ENCODE peak calls at places on chromosomes 3 and 15, in four cellular contexts. L is GM12865, H is left ventricle myocardium inferior, N is neural progenitor cell. W is an unnamed sample.

GRCh38 chr3:191425322-191425734 is 35.6 kb upstream of the PYDC2 start:
- DNase-seq in H (no peak), L (no peak), N (no peak), W (no peak)

GRCh38 chr3:31103181-31103580 is 208.7 kb upstream of the GADL1 start:
- DNase-seq in N (no peak), L (no peak), H (no peak), W (no peak)

GRCh38 chr3:128906804-128907525 is 27.5 kb downstream of the ACAD9 start:
- DNase-seq in N (no peak), L (no peak), H (no peak), W (no peak)

GRCh38 chr3:42256135-42256819 is 9.7 kb downstream of the CCK start:
- DNase-seq in N (no peak), H (no peak), L (no peak), W (no peak)

GRCh38 chr3:37937156-37937555 is 53.4 kb upstream of the VILL start:
- DNase-seq in L (no peak), N (no peak), H (no peak), W (no peak)

GRCh38 chr15:96774216-96774615 is 443.7 kb downstream of the NR2F2 start:
- DNase-seq in N (no peak), H (no peak), L (no peak), W (no peak)

GRCh38 chr15:68791431-68792283 is 29.0 kb downstream of the ANP32A start:
- DNase-seq in N (no peak), L (peak; percentile 91), H (no peak), W (no peak)

GRCh38 chr3:20320489-20320888 is 134.5 kb upstream of the SGO1 start:
- DNase-seq in N (no peak), L (no peak), H (no peak), W (no peak)

GRCh38 chr3:133271491-133271890 is 128.4 kb upstream of the BFSP2 start:
- DNase-seq in L (no peak), H (no peak), N (peak; percentile 18), W (no peak)

GRCh38 chr15:28114721-28115622 is 15.9 kb upstream of the OCA2 start:
- DNase-seq in N (no peak), H (no peak), L (no peak), W (no peak)

GRCh38 chr3:23959147-23959900 is 14.2 kb downstream of the NR1D2 start:
- DNase-seq in N (no peak), H (no peak), L (no peak), W (no peak)

GRCh38 chr3:45011756-45012441 is 14.2 kb upstream of the CLEC3B start:
- DNase-seq in L (no peak), N (no peak), H (peak; percentile 77), W (no peak)

GRCh38 chr3:149572796-149573414 is 84.9 kb downstream of the WWTR1 start:
- DNase-seq in H (no peak), L (no peak), N (no peak), W (no peak)

GRCh38 chr3:171064461-171064860 is 37.9 kb upstream of the SLC2A2 start:
- DNase-seq in L (no peak), N (no peak), H (no peak), W (no peak)

GRCh38 chr3:128873623-128874022 is 5.8 kb upstream of the ACAD9 start:
- DNase-seq in L (no peak), H (no peak), N (no peak), W (no peak)

GRCh38 chr15:51094606-51095569 is at the start of gene TNFAIP8L3:
- DNase-seq in H (peak; percentile 29), L (no peak), N (peak; percentile 65), W (peak; percentile 39)

GRCh38 chr15:48602358-48603122 is 43.0 kb downstream of the FBN1 start:
- DNase-seq in H (no peak), N (no peak), L (no peak), W (no peak)

GRCh38 chr15:39417766-39418165 is 163.1 kb upstream of the THBS1 start:
- DNase-seq in L (no peak), H (no peak), N (no peak), W (no peak)

GRCh38 chr15:48946088-48946839 is 17.5 kb downstream of the SHC4 start:
- DNase-seq in L (no peak), H (no peak), N (no peak), W (peak; percentile 51)

GRCh38 chr15:35777016-35777415 is 231.1 kb upstream of the DPH6 start:
- DNase-seq in H (no peak), N (no peak), L (no peak), W (no peak)

GRCh38 chr15:99986297-99987118 is 253.3 kb upstream of the LYSMD4 start:
- DNase-seq in H (no peak), N (no peak), L (no peak), W (peak; percentile 73)

GRCh38 chr3:46191730-46192129 is 16.4 kb downstream of the CCR1 start:
- DNase-seq in L (no peak), N (no peak), H (no peak), W (peak; percentile 66)

GRCh38 chr3:37971467-37971866 is 19.1 kb upstream of the VILL start:
- DNase-seq in L (no peak), H (no peak), N (no peak), W (no peak)

GRCh38 chr15:57752426-57752825 is 45.9 kb downstream of the POLR2M start:
- DNase-seq in H (peak; percentile 40), N (peak; percentile 62), L (no peak), W (no peak)

GRCh38 chr15:71114887-71115566 is at the start of gene THSD4:
- DNase-seq in H (peak; percentile 75), N (peak; percentile 93), L (peak; percentile 83), W (peak; percentile 46)

GRCh38 chr15:90557147-90557546 is 27.4 kb downstream of the CRTC3 start:
- DNase-seq in N (no peak), L (peak; percentile 41), H (no peak), W (no peak)

DNA sequence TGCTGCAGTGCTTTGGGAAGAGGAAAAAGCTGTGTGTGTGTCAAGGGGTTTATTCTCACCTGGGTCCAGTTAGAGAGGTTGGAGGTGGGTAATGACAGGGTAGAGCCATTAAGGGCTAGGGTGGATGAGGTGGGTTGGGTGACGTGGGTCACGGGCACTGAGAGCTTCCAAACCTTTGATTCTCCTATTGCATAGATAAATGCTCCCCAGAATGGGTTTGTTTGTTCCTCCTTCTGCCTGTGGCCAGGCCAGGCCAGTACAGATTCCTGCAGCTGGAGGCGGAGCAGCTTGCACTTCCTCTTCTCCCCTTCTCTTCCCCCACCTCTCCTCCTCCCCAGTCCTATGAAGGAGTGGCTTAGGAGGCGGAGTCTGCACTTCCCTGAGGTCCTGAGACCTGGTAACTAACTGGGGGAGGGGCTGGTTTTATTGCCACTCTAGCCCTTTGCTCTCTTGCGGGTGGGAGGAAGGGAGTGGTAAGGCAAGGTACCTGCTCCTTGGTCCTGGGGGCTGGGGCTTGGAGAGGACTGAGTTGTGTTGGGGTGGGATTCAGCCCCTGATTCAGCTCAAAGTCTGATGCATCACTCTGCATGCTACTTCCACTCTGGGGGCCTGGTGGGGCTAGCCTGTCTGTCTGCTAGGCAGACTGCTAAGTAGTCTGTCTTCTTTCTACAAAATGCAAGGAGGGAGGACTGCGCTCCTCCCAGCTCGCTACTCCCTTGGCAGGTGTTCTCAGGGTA is 3.5 kb downstream of the SPINT1 start:
- DNase-seq in L (peak; percentile 66), N (peak; percentile 76), H (peak; percentile 38), W (peak; percentile 95)
- H3K4me3 ChIP-seq in L (no peak overlapping the region), N (no peak overlapping the region), H (no peak overlapping the region), W (peak overlapping the region; percentile 28)

DNA sequence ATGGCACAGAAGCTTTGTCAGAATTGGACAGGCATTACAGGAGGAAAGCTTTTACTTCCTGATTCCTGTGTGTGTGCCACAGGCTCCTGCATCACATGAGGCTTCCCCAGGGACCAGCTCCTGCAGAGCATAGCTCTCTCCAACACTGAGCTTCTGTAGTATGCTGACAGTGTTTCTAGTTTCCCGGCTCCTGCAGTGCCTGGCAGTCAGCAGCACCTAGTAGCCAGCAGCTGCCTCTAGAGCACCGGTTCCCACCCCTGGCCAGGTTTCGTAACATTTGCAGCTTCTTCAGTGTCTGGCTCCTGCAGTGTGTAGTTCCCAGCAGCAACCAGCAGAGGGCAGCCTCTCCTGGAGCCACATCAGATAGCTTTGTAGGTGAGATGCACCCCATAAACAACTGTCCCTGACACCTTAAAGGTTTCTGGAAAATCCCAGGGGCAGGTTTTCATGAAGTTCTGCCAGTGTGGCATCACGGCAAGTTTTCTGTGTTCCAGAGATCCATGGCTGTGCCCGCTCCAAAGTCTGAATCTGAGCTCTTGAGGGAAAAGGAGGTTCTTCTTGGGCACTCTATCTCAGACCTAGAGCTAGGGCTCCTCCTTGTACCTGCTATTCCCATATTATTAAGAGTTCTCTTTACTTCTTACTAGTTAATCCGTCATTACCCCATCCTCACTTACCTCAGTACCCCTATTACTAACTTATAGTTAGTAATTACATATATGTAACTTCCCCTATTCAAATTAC is 5.7 kb upstream of the TRA2B start:
- DNase-seq in L (peak; percentile 90), N (peak; percentile 80), H (peak; percentile 81), W (peak; percentile 92)
- H3K4me3 ChIP-seq in L (no peak overlapping the region), N (no peak overlapping the region), H (peak overlapping the region; percentile 42), W (peak overlapping the region; percentile 39)

GRCh38 chr3:48472673-48472922 is 26.1 kb downstream of the ATRIP start:
- DNase-seq in N (no peak), H (no peak), L (no peak), W (no peak)

GRCh38 chr3:48475188-48475587 is 28.7 kb downstream of the ATRIP start:
- DNase-seq in N (no peak), H (no peak), L (no peak), W (no peak)

GRCh38 chr3:48472923-48473616 is 26.5 kb downstream of the ATRIP start:
- DNase-seq in H (peak; percentile 91), N (peak; percentile 97), L (peak; percentile 98), W (peak; percentile 97)

GRCh38 chr3:48474619-48475018 is 28.1 kb downstream of the ATRIP start:
- DNase-seq in H (no peak), N (peak; percentile 65), L (no peak), W (no peak)

DNA sequence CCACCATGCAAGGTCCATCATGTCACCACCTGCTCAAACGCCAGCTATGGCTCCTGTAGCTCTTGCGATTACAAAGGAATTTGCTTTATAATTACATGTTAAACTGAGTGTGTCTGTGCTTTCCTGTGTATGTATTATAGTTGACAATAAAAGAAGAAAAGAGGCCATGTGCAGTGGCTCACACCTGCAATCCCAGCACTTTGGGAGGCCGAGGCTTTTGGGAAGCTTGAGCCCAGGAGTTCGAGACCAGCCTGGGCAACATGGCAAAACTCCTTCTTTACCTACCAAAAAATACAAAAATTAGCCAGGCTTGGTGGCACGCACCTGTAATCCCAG is 27.0 kb downstream of the ATRIP start:
- DNase-seq in N (no peak), H (no peak), L (no peak), W (no peak)
- H3K4me3 ChIP-seq in N (peak overlapping the region; percentile 58), H (peak overlapping the region; percentile 85), L (no peak overlapping the region), W (no peak overlapping the region)

GRCh38 chr3:100708644-100708988 is 678 bp upstream of the TFG start:
- DNase-seq in L (no peak), N (no peak), H (no peak), W (no peak)
- H3K4me3 ChIP-seq in L (peak overlapping the region; percentile 53), N (peak overlapping the region; percentile 93), H (peak overlapping the region; percentile 82), W (peak overlapping the region; percentile 54)

DNA sequence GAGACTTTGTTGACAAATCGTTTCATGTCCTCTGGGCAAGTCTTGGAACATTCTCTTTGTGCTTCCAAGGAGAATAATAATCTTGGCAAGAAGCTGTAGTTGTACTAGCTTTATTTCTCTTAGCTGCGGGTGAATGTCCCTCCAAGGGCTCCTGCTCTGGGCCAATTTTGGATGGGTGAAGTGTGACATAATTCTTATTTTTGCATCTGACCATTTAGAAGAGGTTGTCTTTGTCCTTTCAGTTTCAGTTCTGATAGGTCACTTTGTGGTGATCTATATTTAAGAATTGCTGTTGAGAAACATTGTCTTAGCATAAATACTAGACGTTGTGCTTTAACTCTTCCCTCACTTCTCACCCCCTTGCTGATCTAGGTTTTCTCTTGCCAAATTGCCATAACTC is 164.8 kb upstream of the RORA start:
- DNase-seq in H (no peak), N (no peak), L (peak; percentile 23), W (no peak)
- H3K4me3 ChIP-seq in H (peak overlapping the region; percentile 13), N (no peak overlapping the region), L (no peak overlapping the region), W (no peak overlapping the region)

W was measured in NB4.